ENCODE peak calls at places on chromosomes 13 and 19, in nine cellular contexts. Q is AG04449, M is tibial artery, S is foreskin fibroblast, W is breast epithelium, Y is tibial nerve, B is fibroblast of mammary gland, I is ascending aorta, P is glutamatergic neuron. L is an unnamed sample.

GRCh38 chr13:79724348-79725103 is 243.6 kb downstream of the NDFIP2 start:
- DNase-seq in B (no peak), Y (no peak), M (no peak), P (no peak), I (no peak), Q (no peak), S (peak), W (no peak), L (no peak)

GRCh38 chr13:25908390-25908789 is 143.4 kb downstream of the SHISA2 start:
- DNase-seq in Q (no peak), S (no peak), I (no peak), P (no peak), W (no peak), B (no peak), M (no peak), Y (no peak), L (no peak)

GRCh38 chr13:74675185-74675584 is 541.0 kb upstream of the KLF12 start:
- DNase-seq in W (no peak), S (peak), B (peak), Q (no peak), P (no peak), M (no peak), I (no peak), Y (no peak), L (no peak)

GRCh38 chr19:48348737-48349136 is 15.0 kb downstream of the TMEM143 start:
- DNase-seq in S (no peak), I (no peak), Q (no peak), M (no peak), P (no peak), W (no peak), Y (no peak), B (no peak), L (no peak)

GRCh38 chr19:35714601-35715354 is 3.0 kb upstream of the KMT2B start:
- DNase-seq in S (no peak), W (no peak), M (no peak), Y (no peak), I (no peak), P (no peak), Q (no peak), B (no peak), L (no peak)

GRCh38 chr19:39381910-39382611 is 8.8 kb downstream of the PAF1 start:
- DNase-seq in I (no peak), P (no peak), M (no peak), Q (no peak), W (no peak), B (peak), Y (no peak), S (peak), L (no peak)

GRCh38 chr19:2756921-2757881 is 17.4 kb upstream of the SLC39A3 start:
- DNase-seq in Y (no peak), W (no peak), P (no peak), M (no peak), S (no peak), B (no peak), I (no peak), Q (no peak), L (no peak)

GRCh38 chr19:20051841-20052768 is 12.8 kb upstream of the ZNF682 start:
- DNase-seq in P (peak), M (peak), B (peak), I (peak), Y (peak), Q (peak), S (peak), W (peak), L (peak)

GRCh38 chr19:55383279-55383788 is 758 bp downstream of the TMEM238 start:
- DNase-seq in W (no peak), M (no peak), I (no peak), P (peak), Y (no peak), Q (no peak), S (no peak), B (no peak), L (no peak)

GRCh38 chr19:45591004-45591637 is 6.5 kb upstream of the OPA3 start:
- DNase-seq in Q (no peak), S (peak), B (peak), Y (no peak), W (peak), I (no peak), P (peak), M (no peak), L (no peak)

GRCh38 chr13:49367640-49368431 is 76.0 kb downstream of the CAB39L start:
- DNase-seq in S (no peak), W (no peak), P (no peak), B (no peak), Q (no peak), I (no peak), M (no peak), Y (no peak), L (no peak)

GRCh38 chr13:30577381-30577780 is 40.3 kb upstream of the USPL1 start:
- DNase-seq in S (peak), W (no peak), Q (peak), M (no peak), Y (no peak), P (no peak), B (peak), I (no peak), L (no peak)

GRCh38 chr19:7360393-7360984 is 11.8 kb downstream of the ARHGEF18 start:
- DNase-seq in Y (no peak), B (peak), W (no peak), P (no peak), I (no peak), S (peak), M (no peak), Q (no peak), L (no peak)

GRCh38 chr13:79361299-79361698 is 44.8 kb downstream of the RBM26 start:
- DNase-seq in Y (no peak), Q (no peak), I (no peak), S (no peak), W (no peak), M (no peak), P (no peak), B (peak), L (no peak)

GRCh38 chr13:79655509-79655908 is 174.6 kb downstream of the NDFIP2 start:
- DNase-seq in P (no peak), M (no peak), Q (no peak), W (no peak), Y (no peak), I (no peak), S (no peak), B (no peak), L (no peak)

GRCh38 chr13:98576215-98576945 is 527 bp downstream of the STK24 start:
- DNase-seq in W (no peak), Y (no peak), Q (no peak), S (peak), B (no peak), P (peak), M (peak), I (no peak), L (no peak)

GRCh38 chr13:50801087-50801931 is 42.2 kb downstream of the DLEU7 start:
- DNase-seq in M (peak), B (peak), S (peak), W (no peak), Q (peak), I (no peak), Y (no peak), P (peak), L (no peak)

GRCh38 chr19:48861313-48861712 is 7.1 kb downstream of the PLEKHA4 start:
- DNase-seq in P (no peak), Y (no peak), Q (no peak), S (no peak), W (no peak), B (no peak), I (no peak), M (no peak), L (no peak)

GRCh38 chr19:15367439-15367838 is 12.1 kb downstream of the AKAP8 start:
- DNase-seq in W (no peak), Y (no peak), Q (no peak), P (no peak), S (no peak), M (no peak), B (no peak), I (no peak), L (no peak)

GRCh38 chr13:27638521-27638920 is 16.8 kb downstream of the POLR1D start:
- DNase-seq in B (peak), I (no peak), S (peak), W (no peak), Q (no peak), M (no peak), Y (no peak), P (no peak), L (no peak)

GRCh38 chr19:35901854-35902661 is at the start of gene HCST:
- DNase-seq in B (peak), S (peak), P (no peak), Y (no peak), M (no peak), Q (no peak), I (no peak), W (no peak), L (no peak)

GRCh38 chr13:76292726-76293125 is 593.5 kb downstream of the KCTD12 start:
- DNase-seq in Y (no peak), Q (no peak), M (no peak), S (peak), W (no peak), B (peak), P (no peak), I (no peak), L (no peak)

GRCh38 chr13:112877066-112877465 is 91.9 kb upstream of the MCF2L start:
- DNase-seq in Q (no peak), I (no peak), Y (no peak), P (peak), M (no peak), W (no peak), S (no peak), B (no peak), L (no peak)

GRCh38 chr13:94464771-94465170 is 14.7 kb downstream of the DCT start:
- DNase-seq in W (no peak), S (no peak), P (no peak), I (no peak), B (peak), M (no peak), Y (no peak), Q (no peak), L (no peak)

GRCh38 chr13:113122571-113123225 is at the start of gene F10:
- DNase-seq in W (peak), M (peak), I (no peak), P (peak), B (peak), S (peak), Q (no peak), Y (peak), L (no peak)

GRCh38 chr13:114056205-114057013 is 76.0 kb downstream of the RASA3 start:
- DNase-seq in S (no peak), B (no peak), M (no peak), I (no peak), Q (no peak), W (no peak), Y (no peak), P (no peak), L (no peak)

GRCh38 chr13:47033216-47033615 is 136.4 kb upstream of the HTR2A start:
- DNase-seq in Q (no peak), M (no peak), Y (no peak), W (no peak), S (peak), B (peak), I (no peak), P (no peak), L (no peak)

DNA sequence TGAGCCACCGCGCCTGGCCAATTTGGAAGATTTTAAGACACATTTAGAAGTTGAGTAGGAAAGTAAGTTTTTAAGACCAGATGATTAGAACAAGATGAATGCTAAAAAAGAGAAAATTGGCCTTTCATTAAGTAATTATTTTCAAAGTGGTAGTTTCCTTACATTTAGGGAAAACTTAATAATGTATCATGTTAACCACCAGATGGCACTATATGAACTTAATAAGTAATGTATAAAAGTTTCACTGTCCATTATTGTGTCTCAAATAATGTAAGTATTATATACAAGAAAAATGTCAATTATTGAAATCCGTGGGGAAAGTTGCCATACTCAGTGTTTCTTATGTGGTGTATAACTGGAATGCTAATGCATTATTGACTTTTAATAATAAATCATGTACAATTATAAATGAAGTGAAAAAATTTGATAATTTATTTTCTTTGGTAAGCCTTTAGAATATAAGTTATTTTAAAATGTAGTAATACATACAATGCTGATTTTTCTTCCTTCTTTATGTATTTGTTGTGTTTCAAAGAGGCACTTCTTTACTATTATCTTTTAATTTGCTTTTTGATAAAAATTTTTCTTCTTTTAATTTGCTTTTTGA is 29.2 kb downstream of the COG6 start:
- DNase-seq in Y (no peak), M (no peak), W (no peak), Q (peak), I (no peak), S (peak), P (no peak), B (peak), L (no peak)
- TF ChIP-seq CTCF in Y (peak), M (peak), W (peak), Q (peak), I (peak), S (no peak), P (peak), B (no peak), L (no peak)

GRCh38 chr19:50401505-50402450 is 17.0 kb upstream of the SPIB start:
- DNase-seq in M (no peak), W (no peak), P (no peak), S (no peak), I (no peak), Q (no peak), B (no peak), Y (no peak), L (no peak)
- TF ChIP-seq CTCF in M (no peak), W (no peak), P (no peak), S (no peak), I (no peak), Q (no peak), B (no peak), Y (no peak), L (no peak)

GRCh38 chr13:101115762-101116161 is 300.5 kb downstream of the NALCN start:
- DNase-seq in B (peak), Q (no peak), I (no peak), S (peak), P (no peak), M (no peak), Y (no peak), W (no peak), L (no peak)
- TF ChIP-seq CTCF in B (peak), Q (no peak), I (no peak), S (peak), P (no peak), M (no peak), Y (no peak), W (no peak), L (no peak)

GRCh38 chr19:1355258-1355973 is 28.3 kb upstream of the NDUFS7 start:
- DNase-seq in P (no peak), W (no peak), B (peak), I (no peak), Q (no peak), S (peak), M (no peak), Y (no peak), L (no peak)

GRCh38 chr19:1357695-1358094 is 26.0 kb upstream of the NDUFS7 start:
- DNase-seq in S (no peak), Y (no peak), M (no peak), B (no peak), W (no peak), P (no peak), I (no peak), Q (no peak), L (no peak)

GRCh38 chr19:1355974-1356865 is 27.5 kb upstream of the NDUFS7 start:
- DNase-seq in M (no peak), P (no peak), S (no peak), Q (no peak), W (no peak), Y (no peak), I (no peak), B (peak), L (no peak)

GRCh38 chr19:1353144-1353543 is 30.6 kb upstream of the NDUFS7 start:
- DNase-seq in M (no peak), I (no peak), Q (no peak), P (no peak), B (no peak), W (no peak), Y (no peak), S (no peak), L (no peak)

DNA sequence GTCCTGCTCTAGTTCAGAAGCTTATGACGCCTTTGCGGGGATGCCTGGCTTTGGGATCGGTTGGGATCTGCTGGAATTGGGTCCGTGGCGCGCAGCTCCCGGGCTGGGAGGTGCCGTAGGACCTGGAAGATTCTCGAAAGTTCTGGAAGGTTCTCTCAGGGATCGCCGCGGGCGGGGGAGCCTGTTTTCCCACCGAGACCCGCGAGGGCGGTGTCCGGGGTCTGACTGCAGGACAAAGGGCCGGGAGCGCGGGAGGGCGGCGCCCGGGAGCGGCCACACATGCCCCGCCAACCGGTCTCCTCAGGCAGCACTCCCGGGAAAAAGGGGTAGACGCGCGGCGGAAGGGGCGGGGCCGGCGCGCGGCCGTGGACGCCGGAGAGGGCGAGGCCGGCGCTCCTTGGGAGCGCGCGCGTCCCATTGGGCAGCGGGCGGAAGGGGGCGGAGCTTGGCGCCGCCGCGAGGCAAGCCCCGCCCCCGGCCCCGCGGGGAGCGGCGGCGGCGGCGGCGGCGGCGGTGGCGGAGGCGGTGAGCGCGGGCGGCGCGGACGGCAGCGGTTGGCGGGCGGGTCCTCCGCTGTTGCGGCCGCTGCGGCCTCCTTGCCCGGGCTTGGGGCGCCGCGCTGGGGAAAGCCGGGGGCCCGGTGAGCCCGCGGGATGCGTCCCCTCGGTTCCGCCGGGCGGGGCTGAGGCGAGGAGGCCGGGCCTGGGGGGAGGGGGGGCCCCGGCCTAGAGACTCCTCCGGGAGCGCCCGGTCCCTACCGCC is 29.0 kb upstream of the NDUFS7 start:
- DNase-seq in Q (no peak), B (peak), P (peak), I (peak), M (peak), W (peak), S (peak), Y (peak), L (peak)
- TF ChIP-seq CTCF in Q (no peak), B (no peak), P (no peak), I (peak), M (peak), W (no peak), S (no peak), Y (no peak), L (no peak)

GRCh38 chr19:9943744-9944143 is 7.4 kb upstream of the OLFM2 start:
- DNase-seq in M (no peak), W (no peak), P (no peak), Y (no peak), Q (no peak), S (no peak), I (no peak), B (no peak), L (no peak)

GRCh38 chr19:9947441-9947840 is 11.1 kb upstream of the OLFM2 start:
- DNase-seq in P (no peak), M (no peak), I (no peak), Y (no peak), W (no peak), S (no peak), Q (no peak), B (no peak), L (no peak)

GRCh38 chr19:9941236-9941635 is 4.9 kb upstream of the OLFM2 start:
- DNase-seq in Y (no peak), Q (no peak), I (no peak), M (no peak), S (peak), W (no peak), P (no peak), B (peak), L (no peak)

GRCh38 chr19:9941646-9942045 is 5.3 kb upstream of the OLFM2 start:
- DNase-seq in S (peak), I (no peak), P (no peak), Y (no peak), M (no peak), B (peak), W (no peak), Q (no peak), L (no peak)

GRCh38 chr19:9945319-9945966 is 9.1 kb upstream of the OLFM2 start:
- DNase-seq in M (peak), P (no peak), Y (peak), S (peak), W (peak), Q (peak), I (peak), B (peak), L (peak)
- TF ChIP-seq CTCF in M (no peak), P (no peak), Y (no peak), S (peak), W (no peak), Q (peak), I (no peak), B (peak), L (no peak)

DNA sequence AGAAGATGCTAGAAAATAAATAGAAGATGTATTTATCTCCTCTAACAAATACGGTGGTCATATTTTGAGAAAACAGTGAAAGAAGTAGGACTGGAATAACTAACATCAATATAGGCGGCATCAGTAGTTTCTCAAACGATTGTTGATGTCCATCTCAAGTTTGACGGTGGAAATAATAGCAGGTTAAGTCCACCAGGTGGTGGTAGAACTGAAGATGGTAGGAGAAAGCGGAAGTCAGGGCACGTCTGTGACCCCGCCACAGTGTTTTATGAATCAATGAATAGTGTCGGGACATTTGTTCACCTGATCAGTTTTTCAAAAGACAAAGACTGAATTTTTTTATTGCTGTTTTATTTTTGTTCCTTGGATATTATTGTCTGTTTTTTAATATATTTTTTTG is 706.4 kb upstream of the SLC10A2 start:
- DNase-seq in M (no peak), Y (no peak), W (no peak), P (no peak), S (no peak), I (no peak), Q (no peak), B (no peak), L (no peak)
- TF ChIP-seq CTCF in M (no peak), Y (no peak), W (no peak), P (peak), S (no peak), I (no peak), Q (no peak), B (no peak), L (no peak)